ENCODE peak calls at places on chromosomes 2 and 18, in ten cellular contexts. X is spleen, R is H54, W is NB4, N is HepG2, Y is transverse colon, A is ovary, K is A549, E is thyroid gland, Q is breast epithelium. L is an unnamed sample.

GRCh38 chr2:177887722-177888121 is 184.9 kb downstream of the PDE11A start:
- DNase-seq in X (no peak), R (no peak), W (no peak), N (no peak), Y (no peak), A (no peak), K (no peak), E (no peak), Q (no peak), L (no peak)

GRCh38 chr2:45170191-45170975 is 161.1 kb upstream of the SIX2 start:
- DNase-seq in X (no peak), R (no peak), W (peak; percentile 9), N (no peak), Y (no peak), A (no peak), K (no peak), E (no peak), Q (no peak), L (no peak)

GRCh38 chr2:84878896-84879594 is 1.8 kb downstream of the TRABD2A start:
- DNase-seq in X (no peak), R (no peak), W (no peak), N (no peak), Y (no peak), A (no peak), K (no peak), E (no peak), Q (no peak), L (no peak)

GRCh38 chr2:101793277-101793969 is 95.9 kb downstream of the MAP4K4 start:
- DNase-seq in X (no peak), R (no peak), W (no peak), N (peak; percentile 37), Y (no peak), A (peak; percentile 49), K (no peak), E (peak; percentile 38), Q (no peak), L (no peak)

GRCh38 chr2:239255218-239255617 is 145.6 kb downstream of the HDAC4 start:
- DNase-seq in X (no peak), R (no peak), W (no peak), N (no peak), Y (no peak), A (no peak), K (no peak), E (no peak), Q (no peak), L (no peak)

GRCh38 chr2:127195140-127196074 is 24.7 kb downstream of the CYP27C1 start:
- DNase-seq in X (peak; percentile 47), R (no peak), W (no peak), N (no peak), Y (no peak), A (no peak), K (no peak), E (no peak), Q (no peak), L (no peak)

GRCh38 chr2:144443837-144444236 is 76.1 kb downstream of the ZEB2 start:
- DNase-seq in X (no peak), R (no peak), W (no peak), N (no peak), Y (no peak), A (no peak), K (no peak), E (no peak), Q (no peak), L (peak; percentile 35)

GRCh38 chr2:212392048-212392447 is 146.6 kb downstream of the ERBB4 start:
- DNase-seq in X (no peak), R (peak; percentile 2), W (no peak), N (no peak), Y (no peak), A (no peak), K (no peak), E (no peak), Q (no peak), L (no peak)

GRCh38 chr2:226953206-226953605 is 117.4 kb downstream of the RHBDD1 start:
- DNase-seq in X (no peak), R (no peak), W (no peak), N (no peak), Y (no peak), A (no peak), K (no peak), E (no peak), Q (no peak), L (no peak)

GRCh38 chr2:113887393-113887792 is 2.5 kb upstream of the ACTR3 start:
- DNase-seq in X (no peak), R (no peak), W (no peak), N (no peak), Y (no peak), A (no peak), K (no peak), E (no peak), Q (no peak), L (no peak)

GRCh38 chr2:113890253-113891235 is 655 bp downstream of the ACTR3 start:
- DNase-seq in X (peak; percentile 93), R (no peak), W (peak; percentile 84), N (peak; percentile 73), Y (peak; percentile 77), A (peak; percentile 65), K (peak; percentile 14), E (peak; percentile 79), Q (peak; percentile 60), L (peak; percentile 90)

GRCh38 chr2:113888641-113889470 is 1.0 kb upstream of the ACTR3 start:
- DNase-seq in X (no peak), R (no peak), W (no peak), N (no peak), Y (peak; percentile 66), A (peak; percentile 23), K (no peak), E (peak; percentile 66), Q (peak; percentile 54), L (peak; percentile 37)

GRCh38 chr2:113891265-113891959 is 1.5 kb downstream of the ACTR3 start:
- DNase-seq in X (no peak), R (no peak), W (no peak), N (no peak), Y (no peak), A (no peak), K (no peak), E (no peak), Q (no peak), L (no peak)

GRCh38 chr2:113889471-113890252 is at the start of gene ACTR3:
- DNase-seq in X (peak; percentile 100), R (peak; percentile 79), W (peak; percentile 99), N (peak; percentile 98), Y (peak; percentile 99), A (peak; percentile 98), K (peak; percentile 76), E (peak; percentile 98), Q (peak; percentile 97), L (peak; percentile 99)
- TF ChIP-seq POLR2A in X (peak; percentile 62), R (peak; percentile 83), W (peak; percentile 94), N (peak; percentile 99), Y (peak; percentile 90), A (peak; percentile 61), K (peak; percentile 80), E (peak; percentile 18), Q (no peak), L (peak; percentile 97)

DNA sequence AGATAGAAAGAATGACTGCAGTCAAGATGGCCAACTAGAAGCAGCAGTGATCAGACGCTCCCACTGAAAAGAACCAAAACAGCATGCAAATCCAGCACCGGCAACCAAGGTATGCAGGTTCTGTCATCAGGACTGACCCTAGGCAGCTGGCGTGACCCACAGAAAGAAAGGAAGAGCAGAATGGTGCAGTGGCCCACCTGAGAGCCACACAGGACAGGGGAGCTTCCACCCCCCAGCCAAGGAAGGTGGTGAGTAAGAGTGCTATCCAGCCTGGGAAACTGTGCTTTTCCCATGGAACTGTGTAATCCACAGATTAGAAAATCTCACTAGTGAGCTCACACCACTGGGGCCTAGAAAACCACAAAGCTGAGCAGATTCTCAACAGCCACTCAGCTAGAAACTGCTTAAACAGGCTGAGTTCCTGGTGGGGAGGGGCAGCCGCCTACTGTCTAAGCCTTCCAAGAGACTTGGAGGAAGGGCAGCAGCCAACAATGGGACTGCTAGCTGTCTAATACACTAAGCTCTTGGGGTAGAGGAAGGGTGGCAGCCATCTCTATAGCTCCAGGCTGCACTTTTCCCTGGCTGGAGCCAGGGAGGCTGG is 127.9 kb downstream of the EVA1A start:
- DNase-seq in X (peak; percentile 78), R (no peak), W (no peak), N (no peak), Y (no peak), A (no peak), K (no peak), E (peak; percentile 72), Q (no peak), L (no peak)
- TF ChIP-seq POLR2A in X (no peak), R (no peak), W (no peak), N (no peak), Y (no peak), A (no peak), K (no peak), E (no peak), Q (no peak), L (no peak)

GRCh38 chr2:8544168-8544785 is 137.6 kb upstream of the ID2 start:
- DNase-seq in X (no peak), R (no peak), W (no peak), N (no peak), Y (no peak), A (no peak), K (no peak), E (no peak), Q (no peak), L (no peak)

GRCh38 chr2:8545676-8546318 is 136.1 kb upstream of the ID2 start:
- DNase-seq in X (peak; percentile 75), R (no peak), W (peak; percentile 37), N (no peak), Y (no peak), A (no peak), K (no peak), E (no peak), Q (no peak), L (no peak)

GRCh38 chr2:8543412-8544167 is 138.3 kb upstream of the ID2 start:
- DNase-seq in X (peak; percentile 89), R (peak; percentile 94), W (peak; percentile 99), N (no peak), Y (peak; percentile 68), A (no peak), K (no peak), E (no peak), Q (no peak), L (peak; percentile 70)

GRCh38 chr2:8546319-8547283 is 135.3 kb upstream of the ID2 start:
- DNase-seq in X (peak; percentile 63), R (no peak), W (peak; percentile 92), N (no peak), Y (no peak), A (no peak), K (no peak), E (no peak), Q (no peak), L (no peak)

GRCh38 chr2:8544786-8545631 is 136.8 kb upstream of the ID2 start:
- DNase-seq in X (peak; percentile 93), R (peak; percentile 92), W (peak; percentile 99), N (peak; percentile 35), Y (peak; percentile 73), A (peak; percentile 75), K (peak; percentile 43), E (peak; percentile 19), Q (no peak), L (peak; percentile 92)
- TF ChIP-seq POLR2A in X (no peak), R (no peak), W (peak; percentile 27), N (no peak), Y (no peak), A (no peak), K (no peak), E (no peak), Q (no peak), L (peak; percentile 59)

DNA sequence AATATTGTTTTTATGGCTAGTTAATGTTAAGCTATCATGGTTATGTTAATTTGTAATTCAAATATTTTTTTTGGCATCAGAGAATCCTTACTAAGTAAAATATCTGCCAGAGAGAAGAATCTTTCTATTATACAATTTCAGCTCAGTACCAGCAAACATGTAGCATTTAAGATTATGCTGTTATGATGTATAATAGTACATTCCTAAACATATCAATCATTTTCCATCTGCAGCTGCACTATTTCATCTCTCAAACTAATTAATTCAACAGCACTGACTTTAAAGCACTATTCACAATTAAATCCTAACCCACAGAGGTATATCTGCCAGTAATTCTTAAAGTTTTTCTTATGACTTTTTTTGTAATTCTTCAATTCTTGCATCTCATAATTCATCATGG is 250.6 kb downstream of the CD226 start:
- DNase-seq in X (no peak), R (no peak), W (no peak), N (no peak), Y (no peak), A (no peak), K (no peak), E (no peak), Q (no peak), L (no peak)
- TF ChIP-seq POLR2A in X (no peak), R (no peak), W (no peak), N (no peak), Y (no peak), A (no peak), K (no peak), E (no peak), Q (no peak), L (no peak)

L was measured in erythroblast.